ENCODE peak calls at places on chromosomes 12 and 14, in six cellular contexts. W, U, O, Z, C and X are unnamed samples.

GRCh38 chr14:53509845-53510244 is 356.7 kb upstream of the DDHD1 start:
- DNase-seq in W (no peak), U (no peak), O (peak; percentile 70), Z (no peak), C (no peak), X (no peak)

GRCh38 chr12:98275131-98275475 is 240.3 kb upstream of the TMPO start:
- DNase-seq in W (no peak), U (no peak), O (no peak), Z (no peak), C (no peak), X (no peak)

GRCh38 chr12:117367006-117367638 is 5.7 kb upstream of the NOS1 start:
- DNase-seq in W (peak; percentile 71), U (peak; percentile 84), O (peak; percentile 53), Z (peak; percentile 71), C (peak; percentile 84), X (peak; percentile 60)

GRCh38 chr12:123075591-123076171 is 75.2 kb downstream of the PITPNM2 start:
- DNase-seq in W (no peak), U (peak; percentile 46), O (no peak), Z (no peak), C (peak; percentile 81), X (peak; percentile 49)

GRCh38 chr14:31895206-31895605 is 181.9 kb upstream of the ARHGAP5 start:
- DNase-seq in W (no peak), U (no peak), O (peak; percentile 89), Z (no peak), C (no peak), X (no peak)

GRCh38 chr12:102197789-102198188 is at the start of gene PMCH:
- DNase-seq in W (no peak), U (no peak), O (peak; percentile 79), Z (no peak), C (no peak), X (no peak)

GRCh38 chr12:131757111-131757510 is 46.2 kb downstream of the SFSWAP start:
- DNase-seq in W (no peak), U (no peak), O (no peak), Z (no peak), C (no peak), X (no peak)

GRCh38 chr12:65335021-65335714 is 56.7 kb downstream of the MSRB3 start:
- DNase-seq in W (no peak), U (no peak), O (peak; percentile 95), Z (no peak), C (no peak), X (no peak)

GRCh38 chr14:68922886-68923285 is 56.2 kb downstream of the ACTN1 start:
- DNase-seq in W (no peak), U (no peak), O (no peak), Z (peak; percentile 88), C (no peak), X (no peak)

GRCh38 chr12:107511292-107511691 is 174.3 kb upstream of the PWP1 start:
- DNase-seq in W (no peak), U (no peak), O (peak; percentile 38), Z (no peak), C (no peak), X (no peak)

GRCh38 chr12:8639936-8640335 is 22.7 kb downstream of the MFAP5 start:
- DNase-seq in W (no peak), U (no peak), O (no peak), Z (no peak), C (no peak), X (no peak)

GRCh38 chr12:46073321-46073720 is 82.9 kb upstream of the SCAF11 start:
- DNase-seq in W (no peak), U (no peak), O (peak; percentile 19), Z (no peak), C (no peak), X (no peak)

GRCh38 chr12:9687228-9687627 is 17.7 kb downstream of the CLEC2D start:
- DNase-seq in W (no peak), U (no peak), O (peak; percentile 49), Z (no peak), C (no peak), X (no peak)

GRCh38 chr12:16063728-16064127 is 152.6 kb downstream of the DERA start:
- DNase-seq in W (no peak), U (no peak), O (peak; percentile 4), Z (no peak), C (no peak), X (no peak)

GRCh38 chr14:106377432-106377831 is 851.0 kb downstream of the TMEM121 start:
- DNase-seq in W (no peak), U (no peak), O (no peak), Z (no peak), C (no peak), X (no peak)

GRCh38 chr14:106372870-106373657 is 846.7 kb downstream of the TMEM121 start:
- DNase-seq in W (peak; percentile 17), U (peak; percentile 73), O (no peak), Z (no peak), C (no peak), X (peak; percentile 70)

GRCh38 chr14:106380740-106381139 is 854.4 kb downstream of the TMEM121 start:
- DNase-seq in W (no peak), U (no peak), O (no peak), Z (no peak), C (no peak), X (no peak)

GRCh38 chr14:106378191-106378590 is 851.8 kb downstream of the TMEM121 start:
- DNase-seq in W (no peak), U (no peak), O (no peak), Z (no peak), C (no peak), X (peak; percentile 14)
- TF ChIP-seq CTCF in W (peak; percentile 45), U (no peak), O (no peak), Z (no peak), C (no peak), X (no peak)

GRCh38 chr12:52903855-52904508 is 894 bp downstream of the KRT8 start:
- DNase-seq in W (no peak), U (peak; percentile 78), O (no peak), Z (no peak), C (peak; percentile 78), X (no peak)

GRCh38 chr12:52903285-52903854 is 1.5 kb downstream of the KRT8 start:
- DNase-seq in W (no peak), U (peak; percentile 76), O (peak; percentile 53), Z (peak; percentile 76), C (peak; percentile 94), X (peak; percentile 88)

GRCh38 chr12:52909256-52909655 is 4.4 kb upstream of the KRT8 start:
- DNase-seq in W (no peak), U (no peak), O (no peak), Z (no peak), C (no peak), X (no peak)

GRCh38 chr12:52907092-52907810 is 2.4 kb upstream of the KRT8 start:
- DNase-seq in W (no peak), U (peak; percentile 94), O (no peak), Z (no peak), C (peak; percentile 70), X (peak; percentile 91)

GRCh38 chr12:52906049-52906645 is 1.3 kb upstream of the KRT8 start:
- DNase-seq in W (no peak), U (no peak), O (no peak), Z (no peak), C (no peak), X (peak; percentile 50)
- H3K4me1 ChIP-seq in W (peaks cover 52% of the 10 kb centered on the region), U (peaks cover 21% of the 10 kb centered on the region), O (peaks cover 15% of the 10 kb centered on the region), Z (no peaks in the 10 kb centered on the region), C (peaks cover 34% of the 10 kb centered on the region), X (peaks cover 45% of the 10 kb centered on the region)

DNA sequence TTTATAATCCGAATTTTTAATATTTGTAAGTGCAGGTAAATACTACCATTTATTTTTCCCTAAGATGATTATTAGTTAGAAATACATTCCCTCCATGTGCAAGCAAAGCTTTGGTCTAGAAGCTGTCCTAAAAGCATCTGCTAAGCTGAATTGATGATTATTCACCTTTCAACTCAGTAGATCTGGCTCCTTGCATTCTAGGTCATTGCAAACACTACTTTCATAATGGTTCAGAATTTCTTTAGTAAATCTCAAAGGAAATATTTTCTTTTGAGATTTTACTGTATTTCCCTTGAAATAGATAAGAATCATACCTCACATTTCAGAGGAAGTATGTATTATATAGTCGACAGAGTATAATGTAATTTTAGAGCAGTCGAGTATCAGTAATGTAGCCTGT is 2.4 kb downstream of the ETNK1 start:
- DNase-seq in W (no peak), U (no peak), O (no peak), Z (no peak), C (no peak), X (no peak)
- H3K4me3 ChIP-seq in W (peak overlapping the region; percentile 29), U (peak overlapping the region; percentile 69), O (peak overlapping the region; percentile 25), Z (peak overlapping the region; percentile 86), C (peak overlapping the region; percentile 62), X (no peak overlapping the region)

GRCh38 chr14:55731247-55731872 is 151.4 kb downstream of the KTN1 start:
- DNase-seq in W (no peak), U (no peak), O (no peak), Z (no peak), C (no peak), X (no peak)

GRCh38 chr14:55733609-55734008 is 153.6 kb downstream of the KTN1 start:
- DNase-seq in W (no peak), U (no peak), O (no peak), Z (no peak), C (no peak), X (no peak)

GRCh38 chr14:55731881-55732498 is 152.0 kb downstream of the KTN1 start:
- DNase-seq in W (no peak), U (peak; percentile 62), O (peak; percentile 24), Z (no peak), C (peak; percentile 47), X (no peak)

GRCh38 chr14:55734731-55735130 is 154.7 kb downstream of the KTN1 start:
- DNase-seq in W (no peak), U (no peak), O (no peak), Z (no peak), C (no peak), X (no peak)

GRCh38 chr14:55730602-55731001 is 150.6 kb downstream of the KTN1 start:
- DNase-seq in W (no peak), U (no peak), O (peak; percentile 19), Z (no peak), C (no peak), X (no peak)
- TF ChIP-seq CTCF in W (no peak), U (no peak), O (no peak), Z (no peak), C (no peak), X (no peak)

GRCh38 chr14:74488788-74489397 is 4.2 kb downstream of the NPC2 start:
- DNase-seq in W (no peak), U (no peak), O (peak; percentile 67), Z (no peak), C (no peak), X (no peak)
- H3K4me1 ChIP-seq in W (peaks cover 9% of the 10 kb centered on the region), U (peaks cover 19% of the 10 kb centered on the region), O (peaks cover 4% of the 10 kb centered on the region), Z (no peaks in the 10 kb centered on the region), C (peaks cover 12% of the 10 kb centered on the region), X (peaks cover 10% of the 10 kb centered on the region)

GRCh38 chr12:121968880-121969279 is 50.5 kb downstream of the CFAP251 start:
- DNase-seq in W (no peak), U (no peak), O (no peak), Z (no peak), C (no peak), X (peak; percentile 57)
- H3K4me3 ChIP-seq in W (no peak overlapping the region), U (no peak overlapping the region), O (no peak overlapping the region), Z (no peak overlapping the region), C (no peak overlapping the region), X (no peak overlapping the region)

GRCh38 chr12:95269892-95270291 is 52.3 kb downstream of the VEZT start:
- DNase-seq in W (no peak), U (no peak), O (no peak), Z (no peak), C (no peak), X (no peak)
- TF ChIP-seq CTCF in W (no peak), U (no peak), O (no peak), Z (no peak), C (no peak), X (no peak)

GRCh38 chr14:99231181-99231849 is 40.7 kb downstream of the BCL11B start:
- DNase-seq in W (no peak), U (no peak), O (no peak), Z (peak; percentile 57), C (no peak), X (no peak)
- H3K4me1 ChIP-seq in W (no peaks in the 10 kb centered on the region), U (no peaks in the 10 kb centered on the region), O (no peaks in the 10 kb centered on the region), Z (no peaks in the 10 kb centered on the region), C (peaks cover 26% of the 10 kb centered on the region), X (peaks cover 11% of the 10 kb centered on the region)